ENCODE peak calls at places on chromosomes 6 and 20, in four cellular contexts. N is H4, H is LoVo, F is Calu3. D is an unnamed sample.

GRCh38 chr6:94323853-94324252 is 904.5 kb upstream of the EPHA7 start:
- DNase-seq in N (peak), H (no peak), F (no peak), D (no peak)

GRCh38 chr20:63070301-63070625 is 63.5 kb upstream of the BHLHE23 start:
- DNase-seq in N (no peak), H (no peak), F (no peak), D (no peak)

GRCh38 chr20:52242237-52243230 is 51.0 kb upstream of the ZFP64 start:
- DNase-seq in N (peak), H (peak), F (no peak), D (no peak)

GRCh38 chr6:126696921-126697693 is 357.2 kb downstream of the CENPW start:
- DNase-seq in N (no peak), H (no peak), F (no peak), D (no peak)

GRCh38 chr6:141173529-141173928 is 959.2 kb upstream of the GJE1 start:
- DNase-seq in N (no peak), H (no peak), F (no peak), D (no peak)

GRCh38 chr6:109861946-109862345 is 116.2 kb upstream of the GPR6 start:
- DNase-seq in N (no peak), H (no peak), F (no peak), D (no peak)

GRCh38 chr6:151071295-151071694 is 168.5 kb upstream of the AKAP12 start:
- DNase-seq in N (peak), H (no peak), F (no peak), D (peak)

GRCh38 chr6:7108196-7108963 is 619 bp downstream of the RREB1 start:
- DNase-seq in N (no peak), H (peak), F (peak), D (no peak)

GRCh38 chr6:166960609-166960978 is 4.2 kb upstream of the RNASET2 start:
- DNase-seq in N (no peak), H (no peak), F (no peak), D (no peak)

GRCh38 chr6:139126255-139126654 is 8.6 kb upstream of the HECA start:
- DNase-seq in N (peak), H (no peak), F (no peak), D (no peak)

GRCh38 chr6:5078121-5078695 is 6.9 kb upstream of the PPP1R3G start:
- DNase-seq in N (no peak), H (peak), F (no peak), D (no peak)

GRCh38 chr6:55776131-55776530 is 99.3 kb downstream of the BMP5 start:
- DNase-seq in N (no peak), H (no peak), F (no peak), D (no peak)

GRCh38 chr20:56949318-56949717 is 317.1 kb downstream of the BMP7 start:
- DNase-seq in N (peak), H (no peak), F (no peak), D (no peak)

GRCh38 chr20:17226410-17227198 is at the start of gene PCSK2:
- DNase-seq in N (peak), H (no peak), F (no peak), D (no peak)

GRCh38 chr6:3618300-3619041 is 133.0 kb downstream of the PXDC1 start:
- DNase-seq in N (no peak), H (no peak), F (no peak), D (no peak)

GRCh38 chr6:47865206-47865605 is 83.4 kb downstream of the OPN5 start:
- DNase-seq in N (no peak), H (no peak), F (no peak), D (no peak)

GRCh38 chr6:22413681-22414305 is 117.0 kb upstream of the PRL start:
- DNase-seq in N (no peak), H (no peak), F (no peak), D (no peak)

GRCh38 chr20:57948177-57948955 is 238.6 kb upstream of the PMEPA1 start:
- DNase-seq in N (no peak), H (no peak), F (no peak), D (no peak)

GRCh38 chr20:17614176-17614811 is 44.4 kb downstream of the DSTN start:
- DNase-seq in N (no peak), H (no peak), F (no peak), D (no peak)

GRCh38 chr6:43235841-43236240 is 6.6 kb upstream of the DNPH1 start:
- DNase-seq in N (no peak), H (no peak), F (no peak), D (no peak)

D was measured in pulmonary artery endothelial cell.